ENCODE peak calls at places on chromosomes 5 and 9, in five cellular contexts. S, I, Y, D and C are unnamed samples.

GRCh38 chr9:137297060-137297664 is 4.9 kb downstream of the NRARP start:
- DNase-seq in S (no peak), I (no peak), Y (peak), D (no peak), C (no peak)

GRCh38 chr9:129023036-129023907 is 4.9 kb downstream of the SH3GLB2 start:
- DNase-seq in S (no peak), I (no peak), Y (no peak), D (peak), C (peak)

GRCh38 chr5:56202483-56202882 is 30.6 kb downstream of the ANKRD55 start:
- DNase-seq in S (no peak), I (no peak), Y (no peak), D (no peak), C (no peak)

GRCh38 chr5:174510771-174511453 is 213.5 kb upstream of the MSX2 start:
- DNase-seq in S (no peak), I (no peak), Y (no peak), D (no peak), C (no peak)

GRCh38 chr5:176594554-176594953 is 15.4 kb downstream of the GPRIN1 start:
- DNase-seq in S (no peak), I (no peak), Y (no peak), D (no peak), C (no peak)

GRCh38 chr9:89154651-89155336 is 23.8 kb downstream of the SHC3 start:
- DNase-seq in S (no peak), I (no peak), Y (no peak), D (peak), C (peak)

GRCh38 chr5:75890546-75890945 is 173.3 kb upstream of the POC5 start:
- DNase-seq in S (no peak), I (no peak), Y (no peak), D (no peak), C (no peak)

GRCh38 chr5:135013947-135014570 is 20.0 kb downstream of the PITX1 start:
- DNase-seq in S (no peak), I (no peak), Y (peak), D (peak), C (no peak)

GRCh38 chr9:136947955-136948510 is 3.0 kb downstream of the C8G start:
- DNase-seq in S (peak), I (peak), Y (peak), D (peak), C (peak)

GRCh38 chr9:126170286-126170823 is 156.3 kb upstream of the MVB12B start:
- DNase-seq in S (no peak), I (no peak), Y (no peak), D (no peak), C (no peak)

GRCh38 chr5:124824637-124825158 is 78.3 kb upstream of the ZNF608 start:
- DNase-seq in S (no peak), I (no peak), Y (no peak), D (peak), C (peak)

GRCh38 chr5:170333161-170333909 is 35.8 kb upstream of the LCP2 start:
- DNase-seq in S (no peak), I (peak), Y (peak), D (no peak), C (peak)

GRCh38 chr5:33231935-33232334 is 208.8 kb upstream of the TARS1 start:
- DNase-seq in S (no peak), I (no peak), Y (no peak), D (no peak), C (no peak)

GRCh38 chr5:74310967-74311930 is 329.3 kb downstream of the ENC1 start:
- DNase-seq in S (no peak), I (no peak), Y (no peak), D (no peak), C (no peak)

GRCh38 chr9:124758061-124758460 is 13.1 kb downstream of the NR6A1 start:
- DNase-seq in S (no peak), I (peak), Y (no peak), D (no peak), C (peak)

GRCh38 chr9:134294228-134295071 is 31.8 kb upstream of the RXRA start:
- DNase-seq in S (no peak), I (no peak), Y (no peak), D (peak), C (no peak)

GRCh38 chr5:34627794-34628193 is 28.3 kb upstream of the RAI14 start:
- DNase-seq in S (no peak), I (no peak), Y (no peak), D (peak), C (peak)

GRCh38 chr9:19232830-19233194 is 2.3 kb downstream of the DENND4C start:
- DNase-seq in S (no peak), I (no peak), Y (no peak), D (peak), C (no peak)

GRCh38 chr5:123174916-123175481 is 86.0 kb downstream of the PRDM6 start:
- DNase-seq in S (no peak), I (no peak), Y (no peak), D (no peak), C (no peak)

GRCh38 chr5:169970911-169971436 is 9.3 kb downstream of the INSYN2B start:
- DNase-seq in S (no peak), I (no peak), Y (peak), D (peak), C (no peak)

GRCh38 chr9:109401990-109402318 is 81.1 kb upstream of the EPB41L4B start:
- DNase-seq in S (no peak), I (no peak), Y (no peak), D (no peak), C (no peak)